ENCODE peak calls at places on chromosome X, in four cellular contexts. One of them, this sample, is unnamed.

GRCh38 chrX:100410083-100410590 is at the start of gene PCDH19:
- DNase-seq in SK-N-SH: peak; percentile 86
- DNase-seq in GM12878: no peak
- DNase-seq in HepG2: no peak
- DNase-seq in this sample: no peak

GRCh38 chrX:136525738-136526606 is 6.0 kb upstream of the VGLL1 start:
- DNase-seq in SK-N-SH: no peak
- DNase-seq in GM12878: no peak
- DNase-seq in HepG2: no peak
- DNase-seq in this sample: no peak

GRCh38 chrX:66162331-66162822 is 1.7 kb upstream of the HEPH start:
- DNase-seq in SK-N-SH: no peak
- DNase-seq in GM12878: peak; percentile 7
- DNase-seq in HepG2: no peak
- DNase-seq in this sample: no peak

GRCh38 chrX:9362529-9362928 is 102.3 kb upstream of the TBL1X start:
- DNase-seq in SK-N-SH: no peak
- DNase-seq in GM12878: no peak
- DNase-seq in HepG2: no peak
- DNase-seq in this sample: no peak

GRCh38 chrX:53795583-53795982 is 109.1 kb upstream of the HUWE1 start:
- DNase-seq in SK-N-SH: no peak
- DNase-seq in GM12878: no peak
- DNase-seq in HepG2: no peak
- DNase-seq in this sample: no peak

GRCh38 chrX:24347871-24348270 is 12.6 kb upstream of the SUPT20HL1 start:
- DNase-seq in SK-N-SH: no peak
- DNase-seq in GM12878: no peak
- DNase-seq in HepG2: no peak
- DNase-seq in this sample: no peak

GRCh38 chrX:15672886-15673285 is 8.3 kb upstream of the CLTRN start:
- DNase-seq in SK-N-SH: no peak
- DNase-seq in GM12878: no peak
- DNase-seq in HepG2: no peak
- DNase-seq in this sample: no peak

GRCh38 chrX:138710311-138710791 is 1.2 kb downstream of the FGF13 start:
- DNase-seq in SK-N-SH: no peak
- DNase-seq in GM12878: no peak
- DNase-seq in HepG2: no peak
- DNase-seq in this sample: peak; percentile 46

GRCh38 chrX:7191681-7192110 is 43.7 kb upstream of the PUDP start:
- DNase-seq in SK-N-SH: no peak
- DNase-seq in GM12878: no peak
- DNase-seq in HepG2: peak; percentile 5
- DNase-seq in this sample: no peak

GRCh38 chrX:7194606-7195005 is 46.7 kb upstream of the PUDP start:
- DNase-seq in SK-N-SH: no peak
- DNase-seq in GM12878: no peak
- DNase-seq in HepG2: no peak
- DNase-seq in this sample: no peak

GRCh38 chrX:7192871-7193270 is 44.9 kb upstream of the PUDP start:
- DNase-seq in SK-N-SH: no peak
- DNase-seq in GM12878: no peak
- DNase-seq in HepG2: no peak
- DNase-seq in this sample: no peak

DNA sequence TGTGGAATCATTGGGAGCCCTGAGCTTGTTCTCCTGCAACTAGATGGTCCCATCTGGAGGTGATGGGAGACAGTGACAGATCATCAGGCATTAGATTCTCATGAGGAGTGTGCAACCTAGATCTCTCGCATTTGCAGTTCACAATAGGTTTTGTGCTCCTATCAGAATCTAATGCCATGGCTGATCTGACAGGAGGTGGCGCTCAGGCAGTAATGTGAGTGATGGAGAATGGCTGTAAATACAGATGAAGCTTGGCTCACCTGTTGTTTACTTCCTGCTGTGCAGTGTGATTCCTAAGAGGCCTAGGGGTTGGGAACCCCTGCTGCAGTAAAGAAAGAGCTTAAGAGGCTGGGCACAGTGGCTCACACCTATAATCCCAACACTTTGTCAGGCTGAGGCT is 42.2 kb upstream of the PUDP start:
- DNase-seq in SK-N-SH: no peak
- DNase-seq in GM12878: no peak
- DNase-seq in HepG2: no peak
- DNase-seq in this sample: no peak
- TF ChIP-seq TCF12 in SK-N-SH: no peak
- TF ChIP-seq TCF12 in GM12878: no peak
- TF ChIP-seq TCF12 in HepG2: no peak
- TF ChIP-seq TCF12 in this sample: no peak

GRCh38 chrX:137574784-137575298 is 8.9 kb downstream of the ZIC3 start:
- DNase-seq in SK-N-SH: no peak
- DNase-seq in GM12878: no peak
- DNase-seq in HepG2: no peak
- DNase-seq in this sample: peak; percentile 54
- H3K4me2 ChIP-seq in SK-N-SH: no peak overlapping the region
- H3K4me2 ChIP-seq in GM12878: no peak overlapping the region
- H3K4me2 ChIP-seq in HepG2: no peak overlapping the region
- H3K4me2 ChIP-seq in this sample: peak overlapping the region; percentile 99

DNA sequence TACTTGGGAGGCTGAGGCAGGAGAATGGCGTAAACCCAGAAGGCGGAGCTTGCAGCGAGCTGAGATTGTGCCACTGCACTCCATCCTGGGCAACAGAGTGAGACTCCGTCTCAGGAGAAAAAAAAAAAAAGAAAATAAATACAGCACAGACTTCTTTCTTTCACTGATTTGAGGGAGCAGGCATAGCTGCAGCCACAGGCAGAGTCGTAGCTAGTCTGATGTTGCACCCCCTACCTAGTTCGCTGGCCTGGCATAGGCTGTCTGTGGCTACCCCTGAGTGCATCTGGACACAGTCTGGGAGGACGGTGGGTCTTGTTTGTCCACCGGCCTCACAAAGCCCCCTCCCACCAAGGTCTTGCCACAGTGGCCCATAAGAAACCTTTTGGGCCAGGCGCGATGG is 21.4 kb downstream of the IL3RA start:
- DNase-seq in SK-N-SH: no peak
- DNase-seq in GM12878: no peak
- DNase-seq in HepG2: no peak
- DNase-seq in this sample: no peak
- TF ChIP-seq TCF12 in SK-N-SH: no peak
- TF ChIP-seq TCF12 in GM12878: no peak
- TF ChIP-seq TCF12 in HepG2: no peak
- TF ChIP-seq TCF12 in this sample: no peak

GRCh38 chrX:112834016-112834855 is 6.4 kb downstream of the AMOT start:
- DNase-seq in SK-N-SH: peak; percentile 24
- DNase-seq in GM12878: no peak
- DNase-seq in HepG2: no peak
- DNase-seq in this sample: no peak
- H3K4me2 ChIP-seq in SK-N-SH: peak overlapping the region; percentile 37
- H3K4me2 ChIP-seq in GM12878: no peak overlapping the region
- H3K4me2 ChIP-seq in HepG2: no peak overlapping the region
- H3K4me2 ChIP-seq in this sample: no peak overlapping the region

DNA sequence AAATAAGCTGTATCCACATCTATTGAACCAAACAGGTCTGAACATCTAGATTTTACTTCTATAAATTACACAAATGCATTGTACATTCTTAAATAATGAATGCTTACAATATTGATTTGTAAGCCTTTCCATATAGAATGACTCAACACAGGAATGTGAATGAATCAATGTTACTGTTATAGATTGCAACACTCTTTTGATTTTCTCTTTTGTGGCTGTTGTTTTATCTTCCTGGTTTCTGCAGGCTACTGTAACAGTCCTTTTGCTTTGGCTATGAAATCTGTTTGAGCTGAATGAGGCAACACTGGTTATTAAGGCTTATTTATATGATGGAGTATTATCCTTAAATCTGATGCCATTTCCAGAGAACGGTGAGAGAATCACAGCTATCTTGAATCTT is 49.5 kb downstream of the GPR50 start:
- DNase-seq in SK-N-SH: no peak
- DNase-seq in GM12878: no peak
- DNase-seq in HepG2: no peak
- DNase-seq in this sample: no peak
- TF ChIP-seq TCF12 in SK-N-SH: no peak
- TF ChIP-seq TCF12 in GM12878: no peak
- TF ChIP-seq TCF12 in HepG2: no peak
- TF ChIP-seq TCF12 in this sample: no peak

DNA sequence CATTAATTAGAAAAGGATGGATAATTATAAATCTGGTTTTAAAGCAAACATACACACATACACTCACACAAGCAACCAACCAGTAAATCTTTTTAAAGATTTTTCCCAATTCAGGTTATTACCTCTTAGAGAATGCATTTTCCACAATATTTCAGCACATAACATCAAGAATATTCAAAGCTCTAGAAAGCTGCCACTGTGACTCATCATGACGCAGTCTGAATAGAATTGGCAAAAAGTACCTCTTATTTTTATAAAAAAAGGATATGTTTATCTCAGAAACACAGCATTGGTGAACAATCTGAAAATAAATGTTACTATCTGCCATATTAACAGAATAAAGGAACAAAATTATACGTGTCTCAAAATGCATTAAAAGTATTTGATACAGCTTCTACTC is 41.3 kb upstream of the USP9X start:
- DNase-seq in SK-N-SH: no peak
- DNase-seq in GM12878: no peak
- DNase-seq in HepG2: no peak
- DNase-seq in this sample: no peak
- H3K4me2 ChIP-seq in SK-N-SH: no peak overlapping the region
- H3K4me2 ChIP-seq in GM12878: no peak overlapping the region
- H3K4me2 ChIP-seq in HepG2: no peak overlapping the region
- H3K4me2 ChIP-seq in this sample: no peak overlapping the region

GRCh38 chrX:119025900-119026299 is 46.9 kb upstream of the CT47C1 start:
- DNase-seq in SK-N-SH: no peak
- DNase-seq in GM12878: no peak
- DNase-seq in HepG2: no peak
- DNase-seq in this sample: no peak
- TF ChIP-seq TCF12 in SK-N-SH: no peak
- TF ChIP-seq TCF12 in GM12878: no peak
- TF ChIP-seq TCF12 in HepG2: no peak
- TF ChIP-seq TCF12 in this sample: no peak